ENCODE peak calls at places on chromosome 1, in four cellular contexts. J, N, X and O are unnamed samples.

GRCh38 chr1:20634065-20634593 is 871 bp downstream of the PINK1 start:
- DNase-seq in J (no peak), N (no peak), X (no peak), O (no peak)

GRCh38 chr1:61782771-61783170 is 40.5 kb downstream of the PATJ start:
- DNase-seq in J (no peak), N (no peak), X (no peak), O (no peak)

GRCh38 chr1:3909615-3910014 is 9.5 kb upstream of the C1orf174 start:
- DNase-seq in J (no peak), N (no peak), X (no peak), O (no peak)

GRCh38 chr1:7255303-7256058 is 470.2 kb downstream of the CAMTA1 start:
- DNase-seq in J (no peak), N (no peak), X (no peak), O (no peak)

GRCh38 chr1:234554157-234554477 is 55.9 kb downstream of the IRF2BP2 start:
- DNase-seq in J (no peak), N (no peak), X (no peak), O (no peak)

GRCh38 chr1:43272161-43272560 is 2.4 kb downstream of the TMEM125 start:
- DNase-seq in J (no peak), N (no peak), X (no peak), O (no peak)

GRCh38 chr1:15409400-15410222 is at the start of gene EFHD2:
- DNase-seq in J (peak), N (peak), X (peak), O (peak)

GRCh38 chr1:61504840-61505239 is 220.1 kb downstream of the TM2D1 start:
- DNase-seq in J (no peak), N (no peak), X (no peak), O (no peak)

DNA sequence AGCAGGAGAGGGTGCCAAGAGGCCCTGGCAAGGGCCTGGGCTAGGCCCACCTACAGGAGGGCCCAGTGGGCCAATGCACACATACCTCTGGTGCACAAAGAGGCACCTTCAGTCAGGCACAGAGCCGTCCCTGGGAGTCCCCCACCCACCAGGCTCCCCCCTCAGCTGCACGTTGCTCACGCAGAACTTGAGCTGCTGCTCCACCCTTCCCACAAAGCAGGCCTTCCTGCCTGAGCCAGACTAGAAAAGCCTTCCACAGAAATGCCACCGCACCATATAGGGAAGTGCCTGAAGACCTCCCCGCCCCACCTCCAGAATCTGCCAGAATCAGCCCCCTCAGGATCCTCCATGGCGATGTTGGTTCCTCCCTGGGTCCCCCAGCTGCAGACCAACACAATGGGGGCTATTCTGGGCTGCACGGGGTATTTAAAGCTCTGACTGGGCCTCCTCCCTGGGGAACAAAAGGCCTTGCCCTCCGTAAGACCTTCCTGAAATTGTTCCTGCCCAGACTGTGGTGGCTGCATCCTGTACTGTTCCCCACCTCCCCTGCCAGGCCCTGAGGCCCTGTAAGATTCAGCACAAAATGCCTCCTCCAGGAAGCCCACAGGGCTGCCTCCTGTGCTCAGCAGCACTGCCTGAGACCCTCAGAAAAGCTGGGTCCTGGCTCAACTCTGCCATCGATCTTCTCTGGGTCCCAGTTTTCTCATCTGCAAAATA is 27.2 kb downstream of the HSPG2 start:
- DNase-seq in J (peak), N (no peak), X (no peak), O (no peak)
- TF ChIP-seq NR3C1 in J (no peak), N (no peak), X (no peak), O (no peak)

GRCh38 chr1:107935396-107936064 is 29.4 kb downstream of the VAV3 start:
- DNase-seq in J (no peak), N (no peak), X (no peak), O (no peak)
- TF ChIP-seq NR3C1 in J (no peak), N (no peak), X (no peak), O (no peak)

GRCh38 chr1:27032119-27032461 is 19.4 kb upstream of the TENT5B start:
- DNase-seq in J (no peak), N (no peak), X (no peak), O (no peak)

GRCh38 chr1:27033059-27033746 is 20.6 kb upstream of the TENT5B start:
- DNase-seq in J (no peak), N (peak), X (no peak), O (no peak)

GRCh38 chr1:27029517-27029916 is 16.9 kb upstream of the TENT5B start:
- DNase-seq in J (no peak), N (no peak), X (no peak), O (no peak)

GRCh38 chr1:27027575-27028250 is 15.1 kb upstream of the TENT5B start:
- DNase-seq in J (no peak), N (no peak), X (peak), O (no peak)

DNA sequence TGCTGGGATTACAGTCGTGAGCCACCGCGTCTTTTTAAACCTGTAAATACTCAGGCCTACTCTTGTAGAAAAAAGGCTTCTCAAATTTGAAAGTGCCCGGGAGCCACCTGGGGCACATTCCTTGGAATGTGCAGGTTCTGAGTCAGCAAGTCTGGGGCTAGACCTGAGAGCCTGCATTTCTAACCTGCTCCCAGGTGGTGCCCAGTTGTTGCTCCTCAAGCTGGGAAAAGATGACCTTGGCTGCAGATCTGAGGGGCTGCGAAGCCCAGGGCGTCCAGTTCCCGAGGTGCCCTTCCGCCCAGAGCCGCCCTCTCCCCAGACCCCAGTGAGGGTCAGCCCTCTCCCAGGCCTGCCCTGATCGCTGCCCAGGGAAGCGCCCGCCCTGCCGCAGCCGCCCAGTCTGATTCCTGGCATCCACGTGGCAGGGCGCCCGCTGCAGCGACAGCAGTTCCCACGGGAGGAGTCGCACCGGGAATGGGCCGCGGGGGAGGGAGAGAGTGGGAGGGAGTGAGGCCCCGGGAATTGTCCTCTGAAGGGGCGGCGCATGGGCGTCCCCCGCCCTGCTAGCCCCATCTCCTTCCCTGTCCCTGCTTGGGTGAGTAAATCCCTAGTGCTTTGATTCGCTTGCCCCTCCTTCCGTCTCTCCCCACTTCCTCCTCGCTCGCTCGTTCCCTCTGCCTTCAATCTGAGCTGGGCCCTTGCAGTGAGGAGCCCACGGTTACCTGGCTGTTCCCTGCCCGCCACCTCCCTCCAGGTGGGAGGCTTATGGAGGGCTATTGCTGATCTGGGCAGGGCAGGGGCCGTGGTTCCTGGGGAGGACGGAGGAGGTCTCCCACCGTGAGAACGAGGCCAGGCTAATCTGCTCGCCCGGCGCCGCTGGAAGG is 18.8 kb upstream of the TENT5B start:
- DNase-seq in J (peak), N (peak), X (no peak), O (no peak)
- TF ChIP-seq NR3C1 in J (no peak), N (no peak), X (no peak), O (no peak)

GRCh38 chr1:58108783-58109182 is 437.7 kb downstream of the OMA1 start:
- DNase-seq in J (no peak), N (no peak), X (no peak), O (no peak)
- TF ChIP-seq NR3C1 in J (no peak), N (no peak), X (no peak), O (no peak)

DNA sequence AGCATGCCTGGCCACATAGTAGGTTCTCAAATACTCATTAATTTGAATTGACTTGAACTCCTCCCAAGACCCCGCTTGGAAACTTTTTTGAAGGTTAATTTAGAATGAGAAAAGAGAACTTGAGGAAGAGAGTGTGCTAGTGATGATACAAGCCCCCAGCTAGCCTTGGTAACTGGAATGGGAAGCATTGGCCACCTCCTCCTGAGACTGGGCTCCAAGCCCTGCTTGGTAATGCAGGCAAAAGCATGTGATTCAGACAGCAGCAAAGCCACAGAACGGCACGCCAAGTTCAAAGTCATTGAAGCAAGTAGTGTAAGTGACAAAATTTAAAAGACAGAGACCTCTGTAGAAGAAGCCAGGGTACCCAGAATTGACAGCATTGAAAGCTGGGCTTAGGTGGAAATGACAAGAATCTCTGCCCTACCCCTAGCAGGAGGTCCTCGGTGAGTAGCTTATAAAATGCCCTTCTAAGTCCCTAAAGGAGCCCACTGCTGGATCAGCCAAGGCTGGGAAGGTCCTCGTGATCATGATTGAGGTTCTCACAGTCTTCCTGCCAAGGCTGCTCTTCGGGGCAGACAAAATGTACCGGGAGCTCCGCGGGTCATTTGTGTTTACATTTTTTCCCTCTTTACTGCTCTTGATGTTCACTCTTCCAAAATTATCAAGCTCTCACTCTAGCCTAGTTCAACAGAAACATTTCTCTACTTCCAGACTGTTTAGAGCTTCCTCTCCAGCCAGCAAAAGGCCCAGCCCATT is 99.4 kb downstream of the TSEN15 start:
- DNase-seq in J (no peak), N (no peak), X (no peak), O (no peak)
- TF ChIP-seq NR3C1 in J (no peak), N (no peak), X (no peak), O (no peak)

DNA sequence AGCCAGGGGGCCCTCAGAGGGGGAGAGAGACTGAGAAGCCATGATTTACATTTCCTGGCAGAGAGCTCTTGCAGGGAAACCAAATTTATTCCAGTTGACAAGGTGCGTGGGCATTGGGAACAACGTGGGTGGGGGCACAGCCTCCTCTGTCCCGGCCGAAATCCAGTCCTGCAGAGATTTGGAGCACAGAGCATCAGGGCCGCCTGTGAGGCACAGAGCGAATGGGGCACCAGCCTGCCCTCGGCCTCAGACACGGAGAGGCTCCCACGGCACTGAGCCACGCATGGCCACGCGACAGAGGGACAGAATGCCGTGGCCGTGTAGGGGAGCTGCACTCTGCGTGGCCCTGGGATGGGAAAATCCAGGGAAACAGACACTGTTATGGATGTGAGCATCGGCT is 13.4 kb upstream of the C1orf159 start:
- DNase-seq in J (no peak), N (no peak), X (no peak), O (no peak)
- TF ChIP-seq NR3C1 in J (no peak), N (no peak), X (no peak), O (no peak)

GRCh38 chr1:160001440-160001839 is 30.4 kb downstream of the PIGM start:
- DNase-seq in J (no peak), N (no peak), X (no peak), O (no peak)
- TF ChIP-seq NR3C1 in J (no peak), N (no peak), X (no peak), O (no peak)